ENCODE peak calls at places on chromosomes 7 and 10, in four cellular contexts. S is K562, H is HL-60, C is GM12878. J is an unnamed sample.

GRCh38 chr7:1114088-1114487 is 26.2 kb downstream of the GPER1 start:
- DNase-seq in S (no peak), H (no peak), C (no peak), J (no peak)

GRCh38 chr10:24556746-24557742 is 166.6 kb downstream of the ARHGAP21 start:
- DNase-seq in S (peak), H (no peak), C (no peak), J (peak)

GRCh38 chr10:100858742-100859141 is 54.0 kb upstream of the SLF2 start:
- DNase-seq in S (no peak), H (no peak), C (no peak), J (no peak)

GRCh38 chr7:87495366-87495765 is 19.9 kb upstream of the ABCB4 start:
- DNase-seq in S (no peak), H (no peak), C (no peak), J (no peak)

GRCh38 chr10:62735464-62736188 is 68.9 kb upstream of the ADO start:
- DNase-seq in S (peak), H (no peak), C (peak), J (no peak)

GRCh38 chr7:92848854-92849745 is 12.7 kb upstream of the CDK6 start:
- DNase-seq in S (no peak), H (no peak), C (no peak), J (no peak)

GRCh38 chr7:54987772-54988171 is 31.0 kb upstream of the EGFR start:
- DNase-seq in S (no peak), H (no peak), C (no peak), J (no peak)

GRCh38 chr7:98086231-98086855 is 20.3 kb upstream of the LMTK2 start:
- DNase-seq in S (no peak), H (no peak), C (no peak), J (no peak)

GRCh38 chr7:3897430-3898385 is 596.7 kb downstream of the SDK1 start:
- DNase-seq in S (peak), H (peak), C (no peak), J (peak)

GRCh38 chr7:90892213-90892612 is 296.1 kb downstream of the CDK14 start:
- DNase-seq in S (no peak), H (no peak), C (peak), J (no peak)

GRCh38 chr10:60048146-60048545 is 141.8 kb upstream of the CCDC6 start:
- DNase-seq in S (no peak), H (no peak), C (no peak), J (no peak)

GRCh38 chr10:103622286-103622685 is 128.8 kb downstream of the NEURL1 start:
- DNase-seq in S (no peak), H (no peak), C (no peak), J (no peak)
- TF ChIP-seq SPI1 in S (no peak), H (no peak), C (no peak), J (no peak)

GRCh38 chr10:15290150-15290549 is 80.9 kb downstream of the FAM171A1 start:
- DNase-seq in S (no peak), H (peak), C (no peak), J (no peak)
- TF ChIP-seq SPI1 in S (peak), H (no peak), C (no peak), J (no peak)

GRCh38 chr7:42210333-42210732 is 26.7 kb downstream of the GLI3 start:
- DNase-seq in S (no peak), H (no peak), C (no peak), J (no peak)
- TF ChIP-seq SPI1 in S (no peak), H (no peak), C (no peak), J (no peak)

GRCh38 chr10:72753760-72754231 is 61.9 kb downstream of the MCU start:
- DNase-seq in S (no peak), H (peak), C (no peak), J (no peak)
- TF ChIP-seq SPI1 in S (no peak), H (peak), C (no peak), J (no peak)

GRCh38 chr10:58137813-58138212 is 129.9 kb downstream of the IPMK start:
- DNase-seq in S (no peak), H (no peak), C (no peak), J (no peak)
- TF ChIP-seq SPI1 in S (no peak), H (no peak), C (no peak), J (no peak)

DNA sequence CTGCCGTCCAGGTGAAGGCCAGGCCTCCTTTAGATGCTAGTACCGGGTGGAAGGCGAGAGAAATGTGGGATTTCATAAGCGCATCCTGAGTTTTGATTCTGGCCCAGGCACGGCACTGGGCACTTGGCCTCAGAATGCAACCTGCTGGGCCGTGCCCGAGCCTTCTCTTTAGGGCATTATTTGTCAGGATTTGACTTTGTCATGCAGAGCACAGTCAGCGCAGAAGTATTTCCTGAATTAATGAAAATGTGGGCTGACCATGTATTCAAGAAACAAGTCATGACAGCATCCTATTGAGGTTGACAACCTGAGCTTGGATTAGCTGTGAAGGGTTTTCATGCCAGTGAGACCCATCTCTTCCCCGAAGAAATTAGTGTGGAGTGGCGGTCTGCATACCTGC is 34.4 kb downstream of the RCC1L start:
- DNase-seq in S (no peak), H (no peak), C (no peak), J (no peak)
- TF ChIP-seq SPI1 in S (no peak), H (no peak), C (no peak), J (no peak)

GRCh38 chr10:96585726-96586418 is 940 bp downstream of the TM9SF3 start:
- DNase-seq in S (no peak), H (no peak), C (no peak), J (no peak)
- TF ChIP-seq SPI1 in S (no peak), H (no peak), C (no peak), J (no peak)

GRCh38 chr7:134121632-134122139 is 5.5 kb upstream of the LRGUK start:
- DNase-seq in S (no peak), H (no peak), C (no peak), J (no peak)
- TF ChIP-seq SPI1 in S (peak), H (peak), C (no peak), J (no peak)